ENCODE peak calls at places on chromosomes 3 and 15, in six cellular contexts. R is GOT3, V is epithelial cell of esophagus, L is uterus, O is caudate nucleus, D is NCI-H2029. C is an unnamed sample.

GRCh38 chr3:127170794-127171193 is 22.1 kb upstream of the PRR23E start:
- DNase-seq in O (no peak), V (no peak), R (peak; percentile 40), D (peak; percentile 83), L (no peak), C (no peak)

GRCh38 chr3:135633078-135633477 is 332.4 kb upstream of the PPP2R3A start:
- DNase-seq in R (no peak), D (no peak), O (no peak), V (peak; percentile 23), L (no peak), C (no peak)

GRCh38 chr3:112472676-112473075 is 26.6 kb downstream of the BTLA start:
- DNase-seq in O (no peak), D (no peak), R (no peak), L (no peak), V (no peak), C (no peak)

GRCh38 chr15:74251187-74251811 is 15.2 kb downstream of the CCDC33 start:
- DNase-seq in R (no peak), V (no peak), O (peak; percentile 71), L (no peak), D (peak; percentile 26), C (no peak)

GRCh38 chr15:63759752-63760151 is 74.0 kb downstream of the HERC1 start:
- DNase-seq in L (no peak), D (no peak), V (no peak), O (no peak), R (no peak), C (no peak)

GRCh38 chr3:14246414-14246813 is 67.8 kb downstream of the LSM3 start:
- DNase-seq in O (no peak), V (no peak), L (no peak), D (no peak), R (no peak), C (no peak)

GRCh38 chr15:76057332-76058000 is 2.3 kb upstream of the TMEM266 start:
- DNase-seq in R (no peak), D (no peak), V (peak; percentile 57), O (no peak), L (no peak), C (peak; percentile 17)

GRCh38 chr3:98966434-98966833 is 64.9 kb upstream of the DCBLD2 start:
- DNase-seq in L (no peak), D (no peak), V (peak; percentile 69), O (no peak), R (no peak), C (no peak)

GRCh38 chr15:70160267-70160666 is 62.5 kb upstream of the TLE3 start:
- DNase-seq in R (no peak), O (no peak), D (no peak), L (no peak), V (no peak), C (no peak)

GRCh38 chr3:143150979-143151726 is 31.6 kb downstream of the CHST2 start:
- DNase-seq in V (no peak), L (peak; percentile 26), D (no peak), R (no peak), O (no peak), C (no peak)

GRCh38 chr3:127984241-127984975 is 67.8 kb upstream of the SEC61A1 start:
- DNase-seq in O (no peak), R (peak; percentile 31), D (no peak), V (no peak), L (no peak), C (no peak)

GRCh38 chr3:16066975-16067374 is 107.5 kb upstream of the GALNT15 start:
- DNase-seq in D (no peak), L (no peak), V (peak; percentile 91), R (no peak), O (no peak), C (no peak)

GRCh38 chr15:28106294-28107110 is 7.4 kb upstream of the OCA2 start:
- DNase-seq in L (no peak), D (no peak), V (no peak), R (no peak), O (peak; percentile 46), C (no peak)

GRCh38 chr3:179825527-179826246 is 172.8 kb downstream of the USP13 start:
- DNase-seq in D (no peak), O (no peak), L (no peak), R (no peak), V (no peak), C (no peak)

GRCh38 chr3:55571216-55571813 is 84.2 kb upstream of the WNT5A start:
- DNase-seq in R (no peak), V (no peak), L (no peak), D (no peak), O (no peak), C (no peak)

GRCh38 chr3:114103181-114103580 is 46.6 kb downstream of the QTRT2 start:
- DNase-seq in R (no peak), O (no peak), L (no peak), V (no peak), D (no peak), C (no peak)

GRCh38 chr3:161221881-161222600 is 930 bp downstream of the NMD3 start:
- DNase-seq in D (peak; percentile 2), R (no peak), V (peak; percentile 34), L (no peak), O (no peak), C (no peak)

GRCh38 chr15:85495542-85495941 is 115.1 kb downstream of the AKAP13 start:
- DNase-seq in L (no peak), V (no peak), R (no peak), O (no peak), D (no peak), C (no peak)

GRCh38 chr15:38474155-38474757 is 20.3 kb downstream of the FAM98B start:
- DNase-seq in D (no peak), R (no peak), V (peak; percentile 81), O (no peak), L (no peak), C (no peak)

GRCh38 chr15:76336254-76337046 is at the start of gene ISL2:
- DNase-seq in L (no peak), D (no peak), O (no peak), R (peak; percentile 56), V (peak; percentile 77), C (peak; percentile 52)

GRCh38 chr3:25426408-25426807 is 1.7 kb upstream of the RARB start:
- DNase-seq in L (no peak), O (no peak), R (no peak), V (peak; percentile 44), D (no peak), C (no peak)

C was measured in progenitor cell of endocrine pancreas.